ENCODE peak calls at places on chromosomes 2 and 18, in ten cellular contexts. One of them, this sample, is unnamed.

GRCh38 chr2:72028996-72029395 is 118.7 kb downstream of the CYP26B1 start:
- DNase-seq in nephron progenitor cell: no peak
- DNase-seq in PC-3: no peak
- DNase-seq in CD4-positive, alpha-beta T cell: no peak
- DNase-seq in epithelial cell of esophagus: no peak
- DNase-seq in GM13977: no peak
- DNase-seq in cardiac muscle cell: no peak
- DNase-seq in endothelial cell: no peak
- DNase-seq in kidney: no peak
- DNase-seq in left ventricle myocardium inferior: no peak
- DNase-seq in this sample: peak

GRCh38 chr2:240480834-240481623 is 45.6 kb downstream of the GPC1 start:
- DNase-seq in nephron progenitor cell: no peak
- DNase-seq in PC-3: no peak
- DNase-seq in CD4-positive, alpha-beta T cell: no peak
- DNase-seq in epithelial cell of esophagus: no peak
- DNase-seq in GM13977: peak
- DNase-seq in cardiac muscle cell: no peak
- DNase-seq in endothelial cell: no peak
- DNase-seq in kidney: no peak
- DNase-seq in left ventricle myocardium inferior: no peak
- DNase-seq in this sample: peak

GRCh38 chr2:48504647-48505327 is 25.2 kb upstream of the STON1 start:
- DNase-seq in nephron progenitor cell: no peak
- DNase-seq in PC-3: peak
- DNase-seq in CD4-positive, alpha-beta T cell: no peak
- DNase-seq in epithelial cell of esophagus: no peak
- DNase-seq in GM13977: no peak
- DNase-seq in cardiac muscle cell: peak
- DNase-seq in endothelial cell: no peak
- DNase-seq in kidney: no peak
- DNase-seq in left ventricle myocardium inferior: no peak
- DNase-seq in this sample: no peak

GRCh38 chr2:72150157-72150960 is 2.7 kb upstream of the CYP26B1 start:
- DNase-seq in nephron progenitor cell: peak
- DNase-seq in PC-3: peak
- DNase-seq in CD4-positive, alpha-beta T cell: peak
- DNase-seq in epithelial cell of esophagus: peak
- DNase-seq in GM13977: peak
- DNase-seq in cardiac muscle cell: peak
- DNase-seq in endothelial cell: peak
- DNase-seq in kidney: peak
- DNase-seq in left ventricle myocardium inferior: peak
- DNase-seq in this sample: peak

GRCh38 chr2:67974564-67975430 is 88.0 kb downstream of the C1D start:
- DNase-seq in nephron progenitor cell: no peak
- DNase-seq in PC-3: peak
- DNase-seq in CD4-positive, alpha-beta T cell: no peak
- DNase-seq in epithelial cell of esophagus: peak
- DNase-seq in GM13977: no peak
- DNase-seq in cardiac muscle cell: peak
- DNase-seq in endothelial cell: no peak
- DNase-seq in kidney: peak
- DNase-seq in left ventricle myocardium inferior: peak
- DNase-seq in this sample: no peak

GRCh38 chr18:13934676-13935075 is 19.3 kb upstream of the MC2R start:
- DNase-seq in nephron progenitor cell: no peak
- DNase-seq in PC-3: peak
- DNase-seq in CD4-positive, alpha-beta T cell: no peak
- DNase-seq in epithelial cell of esophagus: no peak
- DNase-seq in GM13977: no peak
- DNase-seq in cardiac muscle cell: no peak
- DNase-seq in endothelial cell: no peak
- DNase-seq in kidney: no peak
- DNase-seq in left ventricle myocardium inferior: no peak
- DNase-seq in this sample: no peak

GRCh38 chr2:221716434-221717303 is 144.6 kb upstream of the EPHA4 start:
- DNase-seq in nephron progenitor cell: no peak
- DNase-seq in PC-3: peak
- DNase-seq in CD4-positive, alpha-beta T cell: no peak
- DNase-seq in epithelial cell of esophagus: peak
- DNase-seq in GM13977: no peak
- DNase-seq in cardiac muscle cell: no peak
- DNase-seq in endothelial cell: no peak
- DNase-seq in kidney: no peak
- DNase-seq in left ventricle myocardium inferior: no peak
- DNase-seq in this sample: no peak

GRCh38 chr2:237564526-237565131 is 1.7 kb upstream of the PRLH start:
- DNase-seq in nephron progenitor cell: no peak
- DNase-seq in PC-3: no peak
- DNase-seq in CD4-positive, alpha-beta T cell: no peak
- DNase-seq in epithelial cell of esophagus: no peak
- DNase-seq in GM13977: no peak
- DNase-seq in cardiac muscle cell: no peak
- DNase-seq in endothelial cell: no peak
- DNase-seq in kidney: no peak
- DNase-seq in left ventricle myocardium inferior: no peak
- DNase-seq in this sample: no peak

GRCh38 chr18:80253871-80254492 is 6.7 kb upstream of the PARD6G start:
- DNase-seq in nephron progenitor cell: no peak
- DNase-seq in PC-3: peak
- DNase-seq in CD4-positive, alpha-beta T cell: no peak
- DNase-seq in epithelial cell of esophagus: peak
- DNase-seq in GM13977: no peak
- DNase-seq in cardiac muscle cell: no peak
- DNase-seq in endothelial cell: peak
- DNase-seq in kidney: no peak
- DNase-seq in left ventricle myocardium inferior: no peak
- DNase-seq in this sample: peak

GRCh38 chr2:45283764-45284620 is 274.7 kb upstream of the SIX2 start:
- DNase-seq in nephron progenitor cell: no peak
- DNase-seq in PC-3: peak
- DNase-seq in CD4-positive, alpha-beta T cell: no peak
- DNase-seq in epithelial cell of esophagus: peak
- DNase-seq in GM13977: no peak
- DNase-seq in cardiac muscle cell: peak
- DNase-seq in endothelial cell: no peak
- DNase-seq in kidney: no peak
- DNase-seq in left ventricle myocardium inferior: no peak
- DNase-seq in this sample: no peak

GRCh38 chr18:79956276-79956675 is 4.8 kb upstream of the SLC66A2 start:
- DNase-seq in nephron progenitor cell: no peak
- DNase-seq in PC-3: no peak
- DNase-seq in CD4-positive, alpha-beta T cell: no peak
- DNase-seq in epithelial cell of esophagus: no peak
- DNase-seq in GM13977: no peak
- DNase-seq in cardiac muscle cell: no peak
- DNase-seq in endothelial cell: no peak
- DNase-seq in kidney: no peak
- DNase-seq in left ventricle myocardium inferior: no peak
- DNase-seq in this sample: no peak

GRCh38 chr2:158818511-158818910 is 23.4 kb downstream of the DAPL1 start:
- DNase-seq in nephron progenitor cell: no peak
- DNase-seq in PC-3: no peak
- DNase-seq in CD4-positive, alpha-beta T cell: no peak
- DNase-seq in epithelial cell of esophagus: no peak
- DNase-seq in GM13977: no peak
- DNase-seq in cardiac muscle cell: peak
- DNase-seq in endothelial cell: no peak
- DNase-seq in kidney: no peak
- DNase-seq in left ventricle myocardium inferior: no peak
- DNase-seq in this sample: no peak

GRCh38 chr18:12308386-12309100 is 502 bp downstream of the TUBB6 start:
- DNase-seq in nephron progenitor cell: peak
- DNase-seq in PC-3: peak
- DNase-seq in CD4-positive, alpha-beta T cell: no peak
- DNase-seq in epithelial cell of esophagus: peak
- DNase-seq in GM13977: peak
- DNase-seq in cardiac muscle cell: peak
- DNase-seq in endothelial cell: peak
- DNase-seq in kidney: peak
- DNase-seq in left ventricle myocardium inferior: peak
- DNase-seq in this sample: peak
- TF ChIP-seq CTCF in nephron progenitor cell: no peak
- TF ChIP-seq CTCF in PC-3: no peak
- TF ChIP-seq CTCF in CD4-positive, alpha-beta T cell: no peak
- TF ChIP-seq CTCF in epithelial cell of esophagus: no peak
- TF ChIP-seq CTCF in GM13977: no peak
- TF ChIP-seq CTCF in cardiac muscle cell: no peak
- TF ChIP-seq CTCF in endothelial cell: no peak
- TF ChIP-seq CTCF in kidney: no peak
- TF ChIP-seq CTCF in left ventricle myocardium inferior: no peak
- TF ChIP-seq CTCF in this sample: no peak

GRCh38 chr2:102736607-102737409 is 25.0 kb upstream of the TMEM182 start:
- DNase-seq in nephron progenitor cell: peak
- DNase-seq in PC-3: peak
- DNase-seq in CD4-positive, alpha-beta T cell: peak
- DNase-seq in epithelial cell of esophagus: peak
- DNase-seq in GM13977: peak
- DNase-seq in cardiac muscle cell: peak
- DNase-seq in endothelial cell: peak
- DNase-seq in kidney: peak
- DNase-seq in left ventricle myocardium inferior: peak
- DNase-seq in this sample: peak
- TF ChIP-seq CTCF in nephron progenitor cell: no peak
- TF ChIP-seq CTCF in PC-3: no peak
- TF ChIP-seq CTCF in CD4-positive, alpha-beta T cell: no peak
- TF ChIP-seq CTCF in epithelial cell of esophagus: peak
- TF ChIP-seq CTCF in GM13977: no peak
- TF ChIP-seq CTCF in cardiac muscle cell: peak
- TF ChIP-seq CTCF in endothelial cell: no peak
- TF ChIP-seq CTCF in kidney: no peak
- TF ChIP-seq CTCF in left ventricle myocardium inferior: no peak
- TF ChIP-seq CTCF in this sample: peak

GRCh38 chr2:9738062-9738717 is 105.1 kb upstream of the TAF1B start:
- DNase-seq in nephron progenitor cell: no peak
- DNase-seq in PC-3: no peak
- DNase-seq in CD4-positive, alpha-beta T cell: no peak
- DNase-seq in epithelial cell of esophagus: no peak
- DNase-seq in GM13977: peak
- DNase-seq in cardiac muscle cell: no peak
- DNase-seq in endothelial cell: no peak
- DNase-seq in kidney: no peak
- DNase-seq in left ventricle myocardium inferior: no peak
- DNase-seq in this sample: no peak

GRCh38 chr2:9735335-9735734 is 104.5 kb upstream of the YWHAQ start:
- DNase-seq in nephron progenitor cell: no peak
- DNase-seq in PC-3: no peak
- DNase-seq in CD4-positive, alpha-beta T cell: no peak
- DNase-seq in epithelial cell of esophagus: no peak
- DNase-seq in GM13977: no peak
- DNase-seq in cardiac muscle cell: no peak
- DNase-seq in endothelial cell: no peak
- DNase-seq in kidney: no peak
- DNase-seq in left ventricle myocardium inferior: no peak
- DNase-seq in this sample: no peak

GRCh38 chr2:9736008-9736407 is 105.2 kb upstream of the YWHAQ start:
- DNase-seq in nephron progenitor cell: no peak
- DNase-seq in PC-3: no peak
- DNase-seq in CD4-positive, alpha-beta T cell: no peak
- DNase-seq in epithelial cell of esophagus: no peak
- DNase-seq in GM13977: no peak
- DNase-seq in cardiac muscle cell: no peak
- DNase-seq in endothelial cell: no peak
- DNase-seq in kidney: no peak
- DNase-seq in left ventricle myocardium inferior: no peak
- DNase-seq in this sample: no peak

GRCh38 chr2:9738718-9739496 is 104.4 kb upstream of the TAF1B start:
- DNase-seq in nephron progenitor cell: no peak
- DNase-seq in PC-3: no peak
- DNase-seq in CD4-positive, alpha-beta T cell: no peak
- DNase-seq in epithelial cell of esophagus: no peak
- DNase-seq in GM13977: no peak
- DNase-seq in cardiac muscle cell: peak
- DNase-seq in endothelial cell: no peak
- DNase-seq in kidney: no peak
- DNase-seq in left ventricle myocardium inferior: peak
- DNase-seq in this sample: no peak

DNA sequence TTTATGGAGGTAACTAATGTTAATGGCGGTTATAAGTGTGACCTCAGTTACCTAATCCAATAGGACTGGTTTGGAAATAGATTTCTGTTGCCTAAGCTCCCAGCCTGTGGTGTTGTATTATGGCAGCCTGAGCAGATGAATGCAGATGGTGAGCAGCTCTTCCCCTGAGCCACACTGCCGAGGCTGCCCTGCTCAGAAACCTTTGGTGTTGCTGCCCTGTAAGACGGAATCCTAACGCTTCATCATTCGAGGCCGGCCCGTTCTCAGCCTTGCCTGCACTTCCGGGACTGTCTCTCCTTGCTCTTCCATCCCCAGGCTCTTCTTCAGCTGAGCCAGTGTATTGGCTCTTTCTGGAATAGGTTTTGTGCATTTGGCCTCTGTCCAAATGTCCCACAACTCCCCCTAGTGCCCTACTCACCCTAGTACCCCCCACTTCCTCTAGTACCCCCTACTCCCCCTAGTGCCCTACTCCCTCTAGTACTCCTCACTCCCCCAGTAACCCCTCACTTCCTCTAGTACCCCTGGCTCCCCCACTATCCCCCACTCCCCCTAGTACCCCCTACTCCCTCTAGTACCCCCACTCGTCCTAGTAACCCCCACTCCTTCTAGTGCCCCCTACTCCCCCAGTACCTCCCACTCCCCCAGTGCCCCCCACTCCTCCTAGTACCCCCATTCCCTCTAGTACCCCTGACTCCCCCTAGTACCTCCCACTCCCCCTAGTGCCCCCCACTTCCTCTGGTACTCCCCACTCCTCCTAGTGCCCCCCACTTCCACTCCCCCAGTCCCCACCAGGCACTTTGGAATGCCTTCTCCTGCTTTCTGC is 106.0 kb upstream of the TAF1B start:
- DNase-seq in nephron progenitor cell: no peak
- DNase-seq in PC-3: no peak
- DNase-seq in CD4-positive, alpha-beta T cell: peak
- DNase-seq in epithelial cell of esophagus: no peak
- DNase-seq in GM13977: peak
- DNase-seq in cardiac muscle cell: peak
- DNase-seq in endothelial cell: no peak
- DNase-seq in kidney: no peak
- DNase-seq in left ventricle myocardium inferior: no peak
- DNase-seq in this sample: no peak
- TF ChIP-seq CTCF in nephron progenitor cell: no peak
- TF ChIP-seq CTCF in PC-3: peak
- TF ChIP-seq CTCF in CD4-positive, alpha-beta T cell: peak
- TF ChIP-seq CTCF in epithelial cell of esophagus: no peak
- TF ChIP-seq CTCF in GM13977: peak
- TF ChIP-seq CTCF in cardiac muscle cell: peak
- TF ChIP-seq CTCF in endothelial cell: no peak
- TF ChIP-seq CTCF in kidney: peak
- TF ChIP-seq CTCF in left ventricle myocardium inferior: no peak
- TF ChIP-seq CTCF in this sample: no peak

GRCh38 chr2:181275643-181276070 is 181.5 kb upstream of the ITGA4 start:
- DNase-seq in nephron progenitor cell: no peak
- DNase-seq in PC-3: no peak
- DNase-seq in CD4-positive, alpha-beta T cell: no peak
- DNase-seq in epithelial cell of esophagus: no peak
- DNase-seq in GM13977: no peak
- DNase-seq in cardiac muscle cell: no peak
- DNase-seq in endothelial cell: no peak
- DNase-seq in kidney: no peak
- DNase-seq in left ventricle myocardium inferior: no peak
- DNase-seq in this sample: no peak
- TF ChIP-seq CTCF in nephron progenitor cell: no peak
- TF ChIP-seq CTCF in PC-3: no peak
- TF ChIP-seq CTCF in CD4-positive, alpha-beta T cell: no peak
- TF ChIP-seq CTCF in epithelial cell of esophagus: no peak
- TF ChIP-seq CTCF in GM13977: no peak
- TF ChIP-seq CTCF in cardiac muscle cell: no peak
- TF ChIP-seq CTCF in endothelial cell: no peak
- TF ChIP-seq CTCF in kidney: no peak
- TF ChIP-seq CTCF in left ventricle myocardium inferior: no peak
- TF ChIP-seq CTCF in this sample: no peak

This sample was measured in osteocyte.